ENCODE peak calls at places on chromosomes 11 and 22, in seven cellular contexts. A, L, H, B, M, O and J are unnamed samples.

GRCh38 chr11:116162086-116162485 is 610.7 kb downstream of the BUD13 start:
- DNase-seq in A (no peak), L (no peak), H (no peak), B (no peak), M (no peak), O (no peak), J (no peak)

GRCh38 chr11:75858613-75859012 is 43.6 kb downstream of the UVRAG start:
- DNase-seq in A (no peak), L (no peak), H (no peak), B (no peak), M (no peak), O (peak), J (no peak)

GRCh38 chr22:46024136-46024840 is 47.3 kb upstream of the WNT7B start:
- DNase-seq in A (no peak), L (no peak), H (no peak), B (no peak), M (no peak), O (no peak), J (no peak)

GRCh38 chr22:39249081-39249704 is 4.4 kb upstream of the PDGFB start:
- DNase-seq in A (no peak), L (no peak), H (no peak), B (no peak), M (no peak), O (no peak), J (no peak)

GRCh38 chr11:104120493-104121200 is 43.3 kb downstream of the PDGFD start:
- DNase-seq in A (no peak), L (peak), H (no peak), B (peak), M (no peak), O (no peak), J (peak)

GRCh38 chr11:57649826-57650738 is at the start of gene YPEL4:
- DNase-seq in A (no peak), L (peak), H (peak), B (peak), M (no peak), O (peak), J (peak)

GRCh38 chr11:20488352-20488751 is 100.8 kb downstream of the PRMT3 start:
- DNase-seq in A (no peak), L (no peak), H (no peak), B (no peak), M (no peak), O (no peak), J (no peak)

GRCh38 chr11:61747389-61748285 is 4.8 kb upstream of the MYRF start:
- DNase-seq in A (peak), L (peak), H (peak), B (peak), M (peak), O (peak), J (peak)

GRCh38 chr11:10459029-10459970 is 4.2 kb downstream of the AMPD3 start:
- DNase-seq in A (no peak), L (no peak), H (no peak), B (no peak), M (peak), O (no peak), J (peak)

GRCh38 chr22:38419864-38420172 is 35.2 kb downstream of the KCNJ4 start:
- DNase-seq in A (no peak), L (no peak), H (no peak), B (no peak), M (no peak), O (no peak), J (no peak)

GRCh38 chr11:119730347-119730613 is 1.3 kb upstream of the NECTIN1 start:
- DNase-seq in A (no peak), L (no peak), H (no peak), B (no peak), M (no peak), O (no peak), J (no peak)

GRCh38 chr22:39574779-39575551 is 4.4 kb downstream of the CACNA1I start:
- DNase-seq in A (peak), L (peak), H (no peak), B (no peak), M (no peak), O (peak), J (no peak)

GRCh38 chr22:22244337-22245250 is at the start of gene VPREB1:
- DNase-seq in A (no peak), L (no peak), H (no peak), B (no peak), M (peak), O (no peak), J (peak)

GRCh38 chr11:44522294-44522693 is 43.2 kb upstream of the CD82 start:
- DNase-seq in A (no peak), L (no peak), H (no peak), B (no peak), M (no peak), O (no peak), J (no peak)

GRCh38 chr11:121291896-121292502 is 572 bp upstream of the SC5D start:
- DNase-seq in A (no peak), L (peak), H (peak), B (no peak), M (no peak), O (peak), J (peak)

GRCh38 chr22:33917744-33918406 is 2.4 kb downstream of the LARGE1 start:
- DNase-seq in A (no peak), L (peak), H (peak), B (peak), M (peak), O (no peak), J (peak)

GRCh38 chr11:117426297-117426685 is 98.6 kb downstream of the CEP164 start:
- DNase-seq in A (peak), L (peak), H (peak), B (peak), M (peak), O (peak), J (peak)

GRCh38 chr11:14642873-14643696 is 519 bp upstream of the PDE3B start:
- DNase-seq in A (no peak), L (no peak), H (peak), B (peak), M (no peak), O (no peak), J (no peak)

GRCh38 chr11:134154441-134154840 is 69.3 kb downstream of the NCAPD3 start:
- DNase-seq in A (no peak), L (no peak), H (no peak), B (no peak), M (no peak), O (no peak), J (no peak)

GRCh38 chr11:34564406-34564805 is 50.8 kb upstream of the ELF5 start:
- DNase-seq in A (peak), L (no peak), H (peak), B (no peak), M (no peak), O (peak), J (no peak)

GRCh38 chr11:34564807-34565241 is 51.2 kb upstream of the ELF5 start:
- DNase-seq in A (no peak), L (no peak), H (peak), B (no peak), M (no peak), O (no peak), J (no peak)

GRCh38 chr11:34566209-34566551 is 52.6 kb upstream of the ELF5 start:
- DNase-seq in A (no peak), L (no peak), H (no peak), B (no peak), M (no peak), O (no peak), J (no peak)

GRCh38 chr11:34566736-34567135 is 53.1 kb upstream of the ELF5 start:
- DNase-seq in A (no peak), L (no peak), H (no peak), B (no peak), M (no peak), O (no peak), J (no peak)

DNA sequence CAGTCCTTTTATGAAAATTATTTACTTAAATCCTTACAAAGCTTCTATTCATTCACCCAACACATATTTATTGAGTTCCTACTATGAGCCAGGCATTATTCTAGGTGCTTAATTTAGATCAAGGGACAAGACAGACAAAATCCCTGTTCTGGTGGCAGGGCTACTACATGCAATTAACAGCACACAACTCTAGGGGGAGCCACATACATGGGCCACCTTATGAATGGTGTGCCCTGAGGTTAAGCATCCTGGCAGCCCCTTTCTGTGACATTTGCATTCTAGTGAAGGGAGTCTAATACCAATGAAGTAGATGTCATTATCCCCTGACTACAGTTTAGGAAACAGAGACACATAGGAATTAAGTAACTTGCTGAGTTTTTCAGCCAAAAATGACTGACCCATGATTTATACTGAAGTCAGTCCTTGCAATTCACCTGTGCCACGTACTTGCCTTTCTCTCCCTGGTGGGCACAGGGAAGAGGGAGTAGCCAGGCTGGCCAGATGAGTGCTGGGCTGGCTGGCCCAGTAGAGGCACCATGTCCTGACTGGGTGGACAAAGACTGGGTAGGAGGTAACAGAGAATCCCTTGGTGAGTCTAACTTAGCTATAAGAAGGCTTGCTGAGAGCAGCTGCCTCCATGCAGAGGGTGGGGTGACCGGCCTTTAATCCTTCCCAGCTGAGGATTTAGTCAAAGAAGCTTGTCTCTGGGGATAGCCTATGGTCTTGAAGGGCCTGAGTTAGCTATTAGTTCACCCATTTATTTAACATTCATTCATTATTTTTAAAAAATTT is 52.0 kb upstream of the ELF5 start:
- DNase-seq in A (peak), L (no peak), H (peak), B (peak), M (peak), O (peak), J (peak)
- TF ChIP-seq CTCF in A (peak), L (peak), H (peak), B (peak), M (peak), O (peak), J (peak)

DNA sequence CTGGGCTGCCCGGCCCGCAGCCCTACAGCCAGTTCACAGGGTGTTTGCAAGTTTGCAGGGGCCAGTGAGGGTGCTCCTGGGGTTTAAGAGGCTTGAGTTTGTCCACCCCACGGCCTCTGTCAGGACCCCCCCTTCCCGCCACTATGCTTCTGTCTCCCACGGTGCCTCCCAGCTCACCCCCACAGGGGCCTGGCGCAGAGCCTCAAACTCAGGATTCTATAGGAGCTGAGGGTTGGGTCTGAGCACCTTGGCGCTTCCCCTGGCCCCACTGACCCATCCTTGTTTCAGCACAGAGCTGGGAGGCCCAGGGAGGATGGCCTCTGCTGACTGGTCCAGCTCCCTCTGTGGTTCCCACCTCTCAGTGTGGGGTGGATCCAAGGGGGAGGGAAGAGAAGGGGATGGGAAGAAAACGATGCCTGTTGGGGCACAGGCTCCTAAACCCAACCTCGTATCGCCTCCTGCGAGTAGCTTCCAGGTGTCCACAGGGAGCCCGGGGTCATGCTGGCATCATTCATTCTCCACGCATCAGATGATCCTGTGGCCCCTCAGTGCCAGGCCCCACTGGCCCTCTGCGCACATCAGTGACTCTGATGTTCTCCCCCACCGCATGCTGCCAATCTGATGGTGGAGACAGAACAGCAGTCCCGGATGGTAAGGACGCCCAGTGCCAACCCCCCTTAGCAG is 5.0 kb downstream of the MYEOV start:
- DNase-seq in A (no peak), L (no peak), H (no peak), B (no peak), M (no peak), O (peak), J (no peak)
- H3K4me3 ChIP-seq in A (peak), L (no peak), H (no peak), B (no peak), M (peak), O (peak), J (peak)

DNA sequence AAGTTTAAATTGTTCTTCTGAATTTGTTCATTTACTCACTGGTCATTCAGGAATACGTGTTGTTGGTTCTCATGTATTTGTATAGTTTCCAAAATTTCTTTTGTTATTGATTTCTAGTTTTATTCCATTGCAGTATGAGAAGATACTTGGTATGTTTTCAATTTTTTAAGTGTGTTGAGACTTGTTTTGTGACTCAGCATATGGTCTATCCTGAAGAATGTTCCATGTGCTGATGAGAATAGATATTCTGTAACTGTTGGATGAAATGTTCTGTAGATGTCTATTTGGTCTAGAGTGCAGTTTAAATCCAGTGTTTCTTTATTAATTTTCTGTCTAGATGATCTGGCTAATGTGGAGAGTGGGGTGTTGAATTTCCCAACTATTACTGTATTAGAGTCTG is 23.5 kb downstream of the CFAP300 start:
- DNase-seq in A (no peak), L (no peak), H (no peak), B (no peak), M (no peak), O (no peak), J (no peak)
- TF ChIP-seq EZH2phosphoT487 in A (no peak), L (no peak), H (no peak), B (no peak), M (no peak), O (no peak), J (no peak)

DNA sequence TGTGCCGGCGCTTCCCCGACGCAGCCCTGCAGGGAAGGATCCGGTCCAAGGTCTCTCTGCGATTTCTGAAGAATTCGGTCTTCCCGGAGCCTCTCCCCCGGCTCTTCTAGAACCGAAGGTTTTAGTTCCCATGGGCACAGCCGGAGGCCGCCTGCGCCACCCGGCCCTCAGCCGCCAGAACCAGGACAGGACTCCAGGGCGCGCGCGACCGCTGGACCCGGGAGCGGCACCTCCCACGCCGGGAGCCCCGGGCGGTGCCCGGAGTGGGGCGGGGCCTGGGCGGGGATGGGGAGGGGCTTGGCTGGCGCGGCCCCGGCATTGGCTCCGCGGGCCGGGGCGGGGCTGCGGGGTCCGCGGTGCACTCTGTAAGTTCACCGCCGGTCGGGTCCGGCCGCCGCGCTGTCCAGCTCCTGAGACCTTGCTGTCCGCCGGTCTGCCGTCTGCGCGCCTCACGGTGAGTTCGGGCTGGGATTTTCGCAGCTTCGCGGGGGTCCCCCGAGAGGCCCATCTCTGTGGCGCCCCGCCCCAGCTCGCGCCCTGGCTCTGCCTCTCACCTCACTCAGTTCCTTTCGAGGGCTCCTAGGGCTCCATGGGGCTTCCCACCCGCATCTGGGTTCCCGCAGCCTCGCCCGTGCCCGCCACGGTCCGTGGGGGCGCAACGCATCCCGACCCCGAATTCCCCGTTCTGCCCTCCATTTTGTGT is at the start of gene CDC42EP2:
- DNase-seq in A (peak), L (peak), H (peak), B (peak), M (peak), O (peak), J (peak)
- TF ChIP-seq CTCF in A (no peak), L (no peak), H (no peak), B (peak), M (no peak), O (no peak), J (no peak)

GRCh38 chr22:17927062-17927461 is 97.3 kb downstream of the MICAL3 start:
- DNase-seq in A (no peak), L (no peak), H (no peak), B (no peak), M (no peak), O (no peak), J (no peak)

GRCh38 chr22:17924735-17925727 is 99.3 kb downstream of the MICAL3 start:
- DNase-seq in A (no peak), L (no peak), H (no peak), B (no peak), M (no peak), O (peak), J (no peak)

GRCh38 chr22:17928391-17928790 is 96.0 kb downstream of the MICAL3 start:
- DNase-seq in A (no peak), L (no peak), H (no peak), B (no peak), M (no peak), O (no peak), J (no peak)

GRCh38 chr22:17924076-17924475 is 100.3 kb downstream of the MICAL3 start:
- DNase-seq in A (no peak), L (no peak), H (no peak), B (no peak), M (no peak), O (no peak), J (no peak)

GRCh38 chr22:17926516-17926915 is 97.8 kb downstream of the MICAL3 start:
- DNase-seq in A (no peak), L (no peak), H (no peak), B (no peak), M (no peak), O (no peak), J (no peak)
- H3K4me3 ChIP-seq in A (no peak), L (no peak), H (no peak), B (no peak), M (no peak), O (no peak), J (no peak)

GRCh38 chr11:87176044-87176443 is 138.3 kb downstream of the TMEM135 start:
- DNase-seq in A (peak), L (no peak), H (peak), B (no peak), M (no peak), O (peak), J (no peak)

DNA sequence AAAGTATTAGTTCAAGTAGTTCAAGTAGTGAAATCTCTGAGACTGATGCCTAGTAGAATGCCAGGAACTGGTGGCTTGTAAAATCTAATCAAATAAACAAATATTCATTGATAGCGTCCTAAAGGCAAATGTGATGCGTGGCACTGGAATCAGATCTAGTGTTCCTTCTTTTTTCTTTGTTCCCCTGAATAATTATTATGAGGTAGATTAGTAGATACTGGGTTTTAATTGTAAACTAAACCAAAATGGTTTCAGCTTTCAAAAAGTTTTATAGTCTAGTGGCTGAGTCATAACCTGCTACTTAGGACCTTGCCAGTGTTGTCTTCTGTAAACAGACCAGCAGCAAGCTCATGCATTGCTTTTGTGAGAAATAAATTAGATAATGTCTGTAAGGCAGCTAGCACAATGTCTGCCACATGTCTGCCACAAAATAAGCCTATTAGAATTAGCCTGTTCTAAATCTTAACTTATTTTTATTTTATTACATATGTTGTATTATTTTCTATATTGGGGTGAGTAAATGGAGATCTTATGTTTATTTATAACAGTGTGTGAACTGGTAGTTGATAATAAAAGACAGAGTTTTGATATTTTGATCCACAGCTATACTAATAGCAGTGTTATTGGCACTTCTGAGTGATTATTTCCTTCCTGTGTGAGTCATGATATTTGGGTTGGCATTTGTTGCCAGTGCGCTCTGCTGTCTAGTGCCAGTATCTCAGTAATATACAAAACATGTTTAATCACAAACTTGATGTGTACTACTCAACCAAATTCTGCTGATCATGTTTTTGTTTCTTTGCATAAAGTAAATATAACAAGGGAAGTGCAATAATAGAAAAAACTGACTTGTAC is 135.7 kb downstream of the TMEM135 start:
- DNase-seq in A (peak), L (peak), H (no peak), B (no peak), M (no peak), O (peak), J (no peak)
- TF ChIP-seq EZH2phosphoT487 in A (no peak), L (no peak), H (no peak), B (no peak), M (no peak), O (no peak), J (no peak)